ENCODE peak calls at places on chromosomes 4 and X, in seven cellular contexts. T is heart left ventricle, W is uterus, F is OCI-LY7, D is lower lobe of right lung, S is upper lobe of right lung, M is HCT116. Q is an unnamed sample.

GRCh38 chr4:106565727-106566126 is 197.1 kb upstream of the GIMD1 start:
- DNase-seq in T (no peak), W (no peak), F (no peak), D (no peak), S (no peak), M (no peak), Q (no peak)

GRCh38 chrX:119374736-119375135 is 24.4 kb upstream of the SLC25A43 start:
- DNase-seq in T (no peak), W (no peak), F (no peak), D (no peak), S (no peak), M (no peak), Q (no peak)

GRCh38 chr4:84706286-84706685 is 123.4 kb downstream of the CDS1 start:
- DNase-seq in T (no peak), W (no peak), F (no peak), D (no peak), S (no peak), M (no peak), Q (no peak)

GRCh38 chrX:30893206-30893605 is 4.2 kb upstream of the TAB3 start:
- DNase-seq in T (no peak), W (no peak), F (no peak), D (no peak), S (no peak), M (no peak), Q (no peak)

GRCh38 chr4:98481167-98481566 is 177.2 kb downstream of the TSPAN5 start:
- DNase-seq in T (peak; percentile 33), W (no peak), F (no peak), D (no peak), S (no peak), M (no peak), Q (no peak)

GRCh38 chrX:46837543-46838481 is 969 bp downstream of the RP2 start:
- DNase-seq in T (no peak), W (no peak), F (peak; percentile 26), D (no peak), S (no peak), M (no peak), Q (no peak)

GRCh38 chr4:101870874-101871273 is 80.3 kb downstream of the BANK1 start:
- DNase-seq in T (no peak), W (no peak), F (no peak), D (no peak), S (no peak), M (no peak), Q (no peak)

GRCh38 chr4:147340111-147340510 is 140.8 kb upstream of the EDNRA start:
- DNase-seq in T (no peak), W (peak; percentile 29), F (no peak), D (no peak), S (no peak), M (peak; percentile 61), Q (no peak)

GRCh38 chr4:83516042-83516772 is 19.7 kb upstream of the GPAT3 start:
- DNase-seq in T (no peak), W (no peak), F (no peak), D (no peak), S (no peak), M (no peak), Q (no peak)

GRCh38 chr4:13990596-13991589 is 363.4 kb upstream of the BOD1L1 start:
- DNase-seq in T (no peak), W (no peak), F (no peak), D (no peak), S (no peak), M (no peak), Q (no peak)

GRCh38 chrX:78329486-78329885 is 2.1 kb upstream of the CYSLTR1 start:
- DNase-seq in T (no peak), W (no peak), F (no peak), D (no peak), S (no peak), M (no peak), Q (no peak)

GRCh38 chr4:37748546-37748945 is 62.4 kb upstream of the RELL1 start:
- DNase-seq in T (no peak), W (no peak), F (peak; percentile 49), D (no peak), S (no peak), M (no peak), Q (no peak)

GRCh38 chrX:13747836-13748235 is 13.3 kb downstream of the OFD1 start:
- DNase-seq in T (no peak), W (no peak), F (peak; percentile 46), D (no peak), S (no peak), M (peak; percentile 37), Q (no peak)

GRCh38 chrX:148902581-148902980 is 402.2 kb downstream of the AFF2 start:
- DNase-seq in T (no peak), W (no peak), F (no peak), D (no peak), S (no peak), M (no peak), Q (no peak)

GRCh38 chrX:151151668-151152267 is 24.6 kb upstream of the GPR50 start:
- DNase-seq in T (no peak), W (no peak), F (peak; percentile 52), D (no peak), S (no peak), M (peak; percentile 13), Q (no peak)

GRCh38 chrX:70422886-70423336 is at the start of gene GDPD2:
- DNase-seq in T (no peak), W (no peak), F (no peak), D (no peak), S (no peak), M (no peak), Q (no peak)

GRCh38 chr4:144340931-144341330 is 200.4 kb upstream of the GYPA start:
- DNase-seq in T (no peak), W (no peak), F (no peak), D (no peak), S (no peak), M (no peak), Q (no peak)

GRCh38 chrX:31319586-31319985 is 247.7 kb upstream of the FTHL17 start:
- DNase-seq in T (no peak), W (no peak), F (no peak), D (no peak), S (no peak), M (no peak), Q (no peak)

GRCh38 chrX:29911673-29912072 is 303.7 kb upstream of the MAGEB2 start:
- DNase-seq in T (no peak), W (no peak), F (no peak), D (no peak), S (no peak), M (no peak), Q (no peak)

GRCh38 chr4:633406-633805 is 8.0 kb downstream of the PDE6B start:
- DNase-seq in T (no peak), W (no peak), F (no peak), D (peak; percentile 25), S (peak; percentile 57), M (no peak), Q (no peak)

GRCh38 chrX:17635231-17635630 is 102.1 kb upstream of the SCML1 start:
- DNase-seq in T (no peak), W (no peak), F (no peak), D (no peak), S (no peak), M (no peak), Q (no peak)

GRCh38 chr4:139745111-139745639 is 79.6 kb downstream of the MGST2 start:
- DNase-seq in T (no peak), W (no peak), F (no peak), D (no peak), S (no peak), M (no peak), Q (no peak)

GRCh38 chr4:10028910-10029309 is 7.6 kb upstream of the SLC2A9 start:
- DNase-seq in T (no peak), W (no peak), F (no peak), D (no peak), S (no peak), M (no peak), Q (no peak)

GRCh38 chr4:80017125-80017854 is 55.7 kb downstream of the ANTXR2 start:
- DNase-seq in T (no peak), W (no peak), F (no peak), D (no peak), S (no peak), M (no peak), Q (no peak)

GRCh38 chrX:134764202-134764785 is 106.0 kb upstream of the PLAC1 start:
- DNase-seq in T (no peak), W (no peak), F (peak; percentile 34), D (no peak), S (no peak), M (peak; percentile 57), Q (no peak)

GRCh38 chr4:23213198-23213597 is 520.5 kb downstream of the GBA3 start:
- DNase-seq in T (no peak), W (no peak), F (no peak), D (no peak), S (no peak), M (no peak), Q (no peak)

GRCh38 chrX:71367396-71367795 is 1.2 kb downstream of the TAF1 start:
- DNase-seq in T (no peak), W (no peak), F (no peak), D (no peak), S (no peak), M (no peak), Q (no peak)

GRCh38 chrX:148500428-148501120 is at the start of gene AFF2:
- DNase-seq in T (peak; percentile 33), W (no peak), F (peak; percentile 86), D (peak; percentile 49), S (peak; percentile 66), M (no peak), Q (no peak)

GRCh38 chr4:122673252-122673651 is 52.4 kb upstream of the IL21 start:
- DNase-seq in T (no peak), W (no peak), F (no peak), D (no peak), S (no peak), M (no peak), Q (no peak)

GRCh38 chrX:123859409-123859827 is 435 bp upstream of the XIAP start:
- DNase-seq in T (no peak), W (no peak), F (peak; percentile 76), D (no peak), S (no peak), M (no peak), Q (no peak)

GRCh38 chr4:186104895-186105720 is 604 bp downstream of the FAM149A start:
- DNase-seq in T (peak; percentile 35), W (peak; percentile 34), F (no peak), D (peak; percentile 56), S (peak; percentile 72), M (no peak), Q (no peak)
- H3K4me3 ChIP-seq in T (peak overlapping the region; percentile 33), W (peak overlapping the region; percentile 65), F (no peak overlapping the region), D (peak overlapping the region; percentile 62), S (peak overlapping the region; percentile 60), M (peak overlapping the region; percentile 50), Q (peak overlapping the region; percentile 66)

GRCh38 chr4:86935833-86936721 is 1.3 kb downstream of the AFF1 start:
- DNase-seq in T (peak; percentile 54), W (peak; percentile 76), F (peak; percentile 88), D (peak; percentile 61), S (peak; percentile 82), M (peak; percentile 78), Q (no peak)
- H3K4me1 ChIP-seq in T (peaks cover 39% of the 10 kb centered on the region), W (peaks cover 8% of the 10 kb centered on the region), F (peaks cover 47% of the 10 kb centered on the region), D (peaks cover 56% of the 10 kb centered on the region), S (peaks cover 37% of the 10 kb centered on the region), M (peaks cover 42% of the 10 kb centered on the region), Q (peaks cover 5% of the 10 kb centered on the region)

GRCh38 chrX:132071260-132071659 is 48.2 kb downstream of the STK26 start:
- DNase-seq in T (no peak), W (no peak), F (peak; percentile 9), D (no peak), S (no peak), M (no peak), Q (no peak)
- TF ChIP-seq CTCF in T (no peak), W (peak; percentile 8), F (peak; percentile 67), D (peak; percentile 13), S (peak; percentile 20), M (peak; percentile 38), Q (no peak)

GRCh38 chr4:107877361-107877760 is 52.6 kb downstream of the SGMS2 start:
- DNase-seq in T (no peak), W (no peak), F (no peak), D (no peak), S (no peak), M (no peak), Q (no peak)
- H3K4me3 ChIP-seq in T (no peak overlapping the region), W (no peak overlapping the region), F (no peak overlapping the region), D (no peak overlapping the region), S (no peak overlapping the region), M (no peak overlapping the region), Q (no peak overlapping the region)

Q was measured in ascending aorta.